ENCODE peak calls at places on chromosome 14, in eight cellular contexts. E is HCT116, V is HepG2, L is A549, M is endothelial cell of umbilical vein, B is NB4, K is WTC11, G is SK-N-SH. U is an unnamed sample.

GRCh38 chr14:91904956-91905645 is 37.8 kb upstream of the TC2N start:
- DNase-seq in L (no peak), K (no peak), E (no peak), G (no peak), V (no peak), B (no peak), M (no peak), U (no peak)

GRCh38 chr14:71319646-71320045 is 412.4 kb downstream of the PCNX1 start:
- DNase-seq in G (peak; percentile 22), V (no peak), K (no peak), M (no peak), L (peak; percentile 33), B (peak; percentile 24), E (no peak), U (no peak)

GRCh38 chr14:73634333-73634833 is 10.4 kb upstream of the DNAL1 start:
- DNase-seq in B (no peak), L (no peak), V (no peak), K (peak; percentile 92), G (peak; percentile 16), M (peak; percentile 29), E (no peak), U (no peak)

GRCh38 chr14:88998027-88998426 is 173.6 kb downstream of the TTC8 start:
- DNase-seq in K (no peak), E (no peak), G (peak; percentile 60), V (no peak), B (no peak), L (no peak), M (no peak), U (no peak)

GRCh38 chr14:102749833-102750775 is 27.1 kb upstream of the TRAF3 start:
- DNase-seq in B (no peak), K (no peak), M (no peak), L (no peak), V (no peak), G (no peak), E (no peak), U (no peak)

GRCh38 chr14:21475767-21476525 is 813 bp downstream of the RAB2B start:
- DNase-seq in G (no peak), L (no peak), V (peak; percentile 18), M (no peak), B (no peak), E (peak; percentile 18), K (no peak), U (no peak)

GRCh38 chr14:105387530-105387922 is 10.8 kb upstream of the TEX22 start:
- DNase-seq in L (no peak), B (no peak), V (no peak), G (no peak), M (no peak), E (no peak), K (no peak), U (no peak)

GRCh38 chr14:71006200-71006563 is 98.9 kb downstream of the PCNX1 start:
- DNase-seq in M (no peak), G (no peak), E (no peak), B (no peak), K (no peak), L (no peak), V (no peak), U (no peak)

GRCh38 chr14:101820283-101820798 is 58.8 kb downstream of the PPP2R5C start:
- DNase-seq in G (no peak), E (no peak), K (no peak), V (no peak), L (no peak), B (no peak), M (no peak), U (peak; percentile 65)

GRCh38 chr14:68785817-68786490 is 6.9 kb downstream of the ZFP36L1 start:
- DNase-seq in E (no peak), M (peak; percentile 23), K (no peak), B (no peak), L (peak; percentile 87), V (no peak), G (no peak), U (no peak)

GRCh38 chr14:68784298-68784910 is 8.5 kb downstream of the ZFP36L1 start:
- DNase-seq in K (no peak), G (no peak), M (peak; percentile 14), L (peak; percentile 97), B (no peak), V (peak; percentile 99), E (no peak), U (no peak)

GRCh38 chr14:68783408-68784297 is 9.2 kb downstream of the ZFP36L1 start:
- DNase-seq in V (peak; percentile 94), M (no peak), K (no peak), E (no peak), G (no peak), L (peak; percentile 74), B (no peak), U (no peak)

GRCh38 chr14:68786491-68787234 is 6.2 kb downstream of the ZFP36L1 start:
- DNase-seq in V (no peak), L (peak; percentile 86), E (no peak), G (no peak), M (peak; percentile 15), B (no peak), K (no peak), U (no peak)

DNA sequence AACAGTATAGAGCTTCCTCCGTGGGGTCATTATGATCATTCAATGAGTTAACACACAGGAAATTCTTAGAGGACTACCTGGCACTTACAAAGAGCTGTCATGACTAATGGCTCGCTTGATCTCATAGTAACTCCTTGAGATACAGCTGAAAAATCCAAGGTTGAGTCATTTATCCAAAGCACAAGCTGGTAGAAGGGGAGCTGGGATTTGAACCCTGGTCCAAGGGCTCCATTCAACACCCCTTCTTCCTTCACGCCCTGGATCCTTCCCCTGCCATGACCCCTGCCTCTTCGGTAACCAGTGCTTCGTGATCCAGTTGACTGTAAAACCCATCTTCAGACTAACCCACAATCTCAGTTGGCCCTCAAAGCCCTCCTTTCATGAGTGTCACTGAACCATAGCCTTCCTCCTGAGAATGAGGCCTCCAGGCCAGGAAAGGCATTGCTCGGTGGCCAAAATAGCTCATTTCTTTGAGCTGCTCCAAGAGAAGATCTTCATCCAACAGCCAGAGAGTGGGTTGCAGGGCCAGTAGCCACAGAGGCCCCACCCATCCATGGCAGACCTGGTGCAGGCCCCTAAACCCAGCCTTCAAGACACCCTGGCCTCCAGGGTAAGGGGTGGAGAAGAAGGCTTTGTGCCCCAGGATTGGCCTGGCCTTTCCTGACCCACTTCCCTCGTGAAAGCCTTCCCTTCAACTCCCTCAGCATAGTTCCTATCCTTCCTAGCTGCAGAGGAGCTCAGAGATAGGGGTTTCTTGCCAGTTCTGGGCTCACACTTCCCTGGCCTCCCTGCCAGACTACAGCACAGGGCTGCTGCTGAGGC is 7.7 kb downstream of the ZFP36L1 start:
- DNase-seq in B (no peak), K (no peak), M (peak; percentile 46), G (no peak), E (peak; percentile 86), V (no peak), L (peak; percentile 87), U (no peak)
- TF ChIP-seq MAX in B (no peak), K (no peak), M (no peak), G (no peak), E (no peak), V (no peak), L (no peak), U (no peak)

GRCh38 chr14:69042309-69043006 is 63.4 kb upstream of the ACTN1 start:
- DNase-seq in K (no peak), B (no peak), M (no peak), E (no peak), L (no peak), V (no peak), G (no peak), U (no peak)
- TF ChIP-seq MAX in K (no peak), B (no peak), M (no peak), E (no peak), L (no peak), V (no peak), G (no peak), U (no peak)

GRCh38 chr14:58428011-58428807 is 690 bp downstream of the KIAA0586 start:
- DNase-seq in V (peak; percentile 56), B (peak; percentile 74), L (peak; percentile 63), E (peak; percentile 33), M (peak; percentile 73), G (peak; percentile 35), K (no peak), U (no peak)

GRCh38 chr14:58427289-58428010 is at the start of the genes KIAA0586 and TIMM9:
- DNase-seq in G (peak; percentile 88), V (peak; percentile 97), M (peak; percentile 98), K (peak; percentile 95), L (peak; percentile 99), B (peak; percentile 98), E (peak; percentile 98), U (peak; percentile 95)

GRCh38 chr14:58430156-58430555 is 2.6 kb downstream of the KIAA0586 start:
- DNase-seq in B (peak; percentile 8), K (no peak), E (no peak), V (no peak), L (no peak), M (peak; percentile 4), G (no peak), U (no peak)

GRCh38 chr14:58426819-58427288 is 477 bp downstream of the TIMM9 start:
- DNase-seq in B (peak; percentile 78), V (peak; percentile 56), K (peak; percentile 61), L (peak; percentile 85), E (no peak), M (peak; percentile 72), G (peak; percentile 83), U (no peak)
- TF ChIP-seq MAX in B (peak; percentile 95), V (peak; percentile 97), K (peak; percentile 85), L (peak; percentile 99), E (peak; percentile 97), M (peak; percentile 94), G (peak; percentile 99), U (peak; percentile 85)

GRCh38 chr14:38250316-38250715 is 5.6 kb downstream of the CLEC14A start:
- DNase-seq in G (no peak), K (no peak), E (no peak), V (no peak), L (no peak), M (peak; percentile 9), B (no peak), U (no peak)
- TF ChIP-seq MAX in G (no peak), K (no peak), E (no peak), V (no peak), L (no peak), M (no peak), B (no peak), U (no peak)

DNA sequence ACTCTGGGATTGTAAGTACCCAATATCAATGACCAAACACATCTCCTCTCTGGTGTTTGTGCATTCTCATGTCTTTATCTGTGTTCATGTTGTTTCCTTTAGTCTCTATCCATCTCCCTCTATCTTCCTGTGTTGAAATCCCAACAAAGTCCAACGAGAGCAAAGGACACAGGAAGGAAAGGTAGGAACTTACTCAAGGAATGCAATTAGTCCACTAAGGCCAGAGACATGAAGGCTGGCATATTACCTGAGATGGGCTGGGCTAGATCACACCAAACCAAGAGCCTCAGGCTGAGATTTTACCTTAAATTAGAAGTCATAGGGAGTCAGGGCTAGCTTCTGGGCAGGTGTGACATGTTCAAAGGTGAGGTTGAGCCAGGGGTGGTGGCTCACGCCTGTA is 14.3 kb upstream of the LGALS3 start:
- DNase-seq in E (no peak), K (no peak), L (no peak), G (no peak), V (peak; percentile 60), B (no peak), M (no peak), U (no peak)
- TF ChIP-seq MAX in E (no peak), K (no peak), L (no peak), G (no peak), V (no peak), B (no peak), M (no peak), U (no peak)

U was measured in GM12878.